ENCODE peak calls at places on chromosomes 4 and X, in six cellular contexts. F is Right ventricle myocardium inferior; H is activated T-helper 1 cell treated with anti-CD3 and anti-CD28 coated beads, Interleukin-2, amount 50 U/mL, for 16 hours; N is GM23248; C is stimulated activated CD8-positive, alpha-beta memory T cell treated with anti-CD3 and anti-CD28 coated beads, Interleukin-15, amount 100 ng/mL, for 24 hours; K is fibroblast of mammary gland. L is an unnamed sample.
A peak's percentile ranks its signal among the peaks of the same experiment; 100 is the strongest.

GRCh38 chr4:32519060-32519459 is 1798.9 kb downstream of the PCDH7 start:
- DNase-seq in F (no peak), H (no peak), N (no peak), C (no peak), K (peak; percentile 37), L (no peak)

GRCh38 chr4:134027931-134028330 is 173.7 kb downstream of the PABPC4L start:
- DNase-seq in F (no peak), H (no peak), N (peak; percentile 49), C (no peak), K (peak; percentile 77), L (no peak)

GRCh38 chr4:150828159-150828558 is 186.9 kb downstream of the LRBA start:
- DNase-seq in F (no peak), H (peak; percentile 27), N (no peak), C (no peak), K (no peak), L (peak; percentile 18)

GRCh38 chr4:44446801-44447562 is 1.6 kb downstream of the KCTD8 start:
- DNase-seq in F (peak; percentile 21), H (no peak), N (no peak), C (no peak), K (no peak), L (no peak)

GRCh38 chr4:184320630-184321029 is 103.0 kb upstream of the ENPP6 start:
- DNase-seq in F (no peak), H (no peak), N (no peak), C (no peak), K (no peak), L (no peak)

GRCh38 chr4:41466249-41466648 is 71.7 kb upstream of the LIMCH1 start:
- DNase-seq in F (no peak), H (no peak), N (no peak), C (no peak), K (no peak), L (no peak)

GRCh38 chr4:159010563-159011260 is 92.2 kb upstream of the RAPGEF2 start:
- DNase-seq in F (no peak), H (no peak), N (peak; percentile 85), C (no peak), K (peak; percentile 91), L (peak; percentile 50)

GRCh38 chr4:29852537-29852936 is 867.6 kb upstream of the PCDH7 start:
- DNase-seq in F (no peak), H (no peak), N (no peak), C (no peak), K (no peak), L (no peak)

GRCh38 chrX:153438522-153438921 is 7.3 kb downstream of the TREX2 start:
- DNase-seq in F (no peak), H (no peak), N (peak; percentile 49), C (no peak), K (peak; percentile 35), L (no peak)